ENCODE peak calls at places on chromosomes 4 and X, in seven cellular contexts. D is stomach, G is GM06990, Y is transverse colon, S is sigmoid colon, U is adipocyte, J is dorsolateral prefrontal cortex. R is an unnamed sample. For H3K27me3, the result is how much of the 10 kb centered on the place peaks cover.

GRCh38 chr4:122798101-122798500 is 28.5 kb upstream of the FGF2 start:
- DNase-seq in D (no peak), G (no peak), Y (no peak), S (peak), U (peak), J (no peak), R (peak)

GRCh38 chrX:29652484-29652883 is 562.9 kb upstream of the MAGEB2 start:
- DNase-seq in D (no peak), G (no peak), Y (no peak), S (no peak), U (peak), J (no peak), R (peak)

GRCh38 chrX:137051978-137052640 is 18.3 kb upstream of the GPR101 start:
- DNase-seq in D (peak), G (peak), Y (peak), S (peak), U (peak), J (peak), R (peak)

GRCh38 chr4:24395937-24396336 is 188.4 kb downstream of the DHX15 start:
- DNase-seq in D (no peak), G (no peak), Y (no peak), S (no peak), U (no peak), J (no peak), R (no peak)

GRCh38 chr4:54959656-54960055 is 165.7 kb downstream of the KDR start:
- DNase-seq in D (no peak), G (no peak), Y (no peak), S (no peak), U (peak), J (no peak), R (peak)

GRCh38 chr4:154743683-154744340 is at the start of gene LRAT:
- DNase-seq in D (peak), G (no peak), Y (peak), S (peak), U (no peak), J (peak), R (peak)

GRCh38 chr4:83387922-83388676 is 53.5 kb upstream of the HPSE start:
- DNase-seq in D (no peak), G (no peak), Y (no peak), S (no peak), U (no peak), J (no peak), R (no peak)

GRCh38 chrX:134452591-134452990 is 7.4 kb upstream of the HPRT1 start:
- DNase-seq in D (no peak), G (no peak), Y (no peak), S (no peak), U (no peak), J (no peak), R (no peak)

GRCh38 chr4:119300388-119301131 is 21.4 kb downstream of the FABP2 start:
- DNase-seq in D (peak), G (peak), Y (peak), S (peak), U (peak), J (peak), R (peak)

GRCh38 chr4:8274772-8275241 is 5.3 kb downstream of the HTRA3 start:
- DNase-seq in D (peak), G (no peak), Y (peak), S (peak), U (peak), J (peak), R (peak)

GRCh38 chr4:1179089-1179441 is 6.7 kb upstream of the SPON2 start:
- DNase-seq in D (peak), G (no peak), Y (no peak), S (no peak), U (no peak), J (no peak), R (peak)

GRCh38 chr4:83454626-83455025 is 997 bp downstream of the HELQ start:
- DNase-seq in D (no peak), G (no peak), Y (no peak), S (no peak), U (peak), J (no peak), R (no peak)

GRCh38 chrX:23887448-23887847 is 20.3 kb downstream of the APOO start:
- DNase-seq in D (peak), G (no peak), Y (peak), S (no peak), U (no peak), J (no peak), R (no peak)

GRCh38 chr4:161336621-161337020 is 827.2 kb downstream of the FSTL5 start:
- DNase-seq in D (no peak), G (no peak), Y (no peak), S (no peak), U (no peak), J (no peak), R (no peak)

GRCh38 chr4:42205551-42205950 is 53.1 kb upstream of the BEND4 start:
- DNase-seq in D (no peak), G (no peak), Y (no peak), S (no peak), U (no peak), J (no peak), R (no peak)

GRCh38 chr4:70178075-70178660 is 17.4 kb upstream of the ODAM start:
- DNase-seq in D (no peak), G (no peak), Y (no peak), S (no peak), U (no peak), J (no peak), R (no peak)

GRCh38 chr4:77635246-77635645 is 29.6 kb downstream of the CXCL13 start:
- DNase-seq in D (no peak), G (no peak), Y (no peak), S (no peak), U (no peak), J (no peak), R (no peak)

GRCh38 chr4:168208957-168209614 is 109.5 kb downstream of the DDX60 start:
- DNase-seq in D (no peak), G (no peak), Y (peak), S (no peak), U (no peak), J (no peak), R (no peak)

GRCh38 chrX:151713859-151714258 is 2.0 kb upstream of the FATE1 start:
- DNase-seq in D (no peak), G (no peak), Y (no peak), S (no peak), U (peak), J (no peak), R (no peak)

GRCh38 chr4:154982187-154983047 is 201.3 kb downstream of the RBM46 start:
- DNase-seq in D (peak), G (no peak), Y (peak), S (no peak), U (peak), J (peak), R (peak)

GRCh38 chrX:41922125-41922521 is 1.2 kb downstream of the CASK start:
- DNase-seq in D (no peak), G (no peak), Y (no peak), S (no peak), U (peak), J (no peak), R (peak)

GRCh38 chrX:47078129-47079043 is at the start of gene RGN:
- DNase-seq in D (peak), G (no peak), Y (no peak), S (no peak), U (no peak), J (no peak), R (peak)

GRCh38 chrX:43703211-43703791 is 47.2 kb downstream of the MAOA start:
- DNase-seq in D (no peak), G (no peak), Y (no peak), S (no peak), U (peak), J (no peak), R (no peak)

GRCh38 chrX:150581093-150581775 is 12.8 kb downstream of the MTM1 start:
- DNase-seq in D (no peak), G (no peak), Y (no peak), S (no peak), U (peak), J (no peak), R (no peak)

GRCh38 chrX:119698835-119699234 is 5.9 kb upstream of the SEPTIN6 start:
- DNase-seq in D (no peak), G (no peak), Y (no peak), S (no peak), U (peak), J (no peak), R (peak)

GRCh38 chr4:48109413-48110263 is 24.4 kb downstream of the TXK start:
- DNase-seq in D (no peak), G (no peak), Y (no peak), S (no peak), U (peak), J (no peak), R (peak)

GRCh38 chrX:113287761-113288160 is 447.1 kb upstream of the AMOT start:
- DNase-seq in D (no peak), G (no peak), Y (no peak), S (no peak), U (no peak), J (no peak), R (no peak)

GRCh38 chr4:37648084-37648817 is 37.9 kb downstream of the RELL1 start:
- DNase-seq in D (peak), G (no peak), Y (peak), S (peak), U (peak), J (no peak), R (peak)

GRCh38 chrX:150326843-150327242 is 36.3 kb upstream of the MAMLD1 start:
- DNase-seq in D (no peak), G (no peak), Y (no peak), S (no peak), U (no peak), J (no peak), R (no peak)

GRCh38 chr4:70269674-70270073 is 27.3 kb downstream of the CSN3 start:
- DNase-seq in D (no peak), G (no peak), Y (no peak), S (no peak), U (peak), J (no peak), R (no peak)

GRCh38 chrX:3159995-3160715 is 118.9 kb downstream of the ARSF start:
- DNase-seq in D (no peak), G (no peak), Y (no peak), S (no peak), U (peak), J (no peak), R (no peak)

GRCh38 chr4:186942745-186943606 is 219.3 kb upstream of the FAT1 start:
- DNase-seq in D (no peak), G (no peak), Y (no peak), S (peak), U (peak), J (no peak), R (no peak)

GRCh38 chr4:94889961-94890360 is 132.2 kb downstream of the BMPR1B start:
- DNase-seq in D (no peak), G (no peak), Y (no peak), S (no peak), U (peak), J (no peak), R (no peak)

GRCh38 chr4:105280338-105280809 is 133.7 kb downstream of the TET2 start:
- DNase-seq in D (no peak), G (no peak), Y (no peak), S (no peak), U (peak), J (no peak), R (peak)

GRCh38 chr4:31411606-31412005 is 691.4 kb downstream of the PCDH7 start:
- DNase-seq in D (no peak), G (no peak), Y (no peak), S (no peak), U (peak), J (no peak), R (no peak)

GRCh38 chr4:132982151-132982550 is 166.9 kb upstream of the PCDH10 start:
- DNase-seq in D (no peak), G (no peak), Y (no peak), S (no peak), U (peak), J (no peak), R (no peak)

GRCh38 chr4:147782087-147782781 is 50.3 kb downstream of the ARHGAP10 start:
- DNase-seq in D (no peak), G (no peak), Y (no peak), S (no peak), U (peak), J (no peak), R (no peak)

DNA sequence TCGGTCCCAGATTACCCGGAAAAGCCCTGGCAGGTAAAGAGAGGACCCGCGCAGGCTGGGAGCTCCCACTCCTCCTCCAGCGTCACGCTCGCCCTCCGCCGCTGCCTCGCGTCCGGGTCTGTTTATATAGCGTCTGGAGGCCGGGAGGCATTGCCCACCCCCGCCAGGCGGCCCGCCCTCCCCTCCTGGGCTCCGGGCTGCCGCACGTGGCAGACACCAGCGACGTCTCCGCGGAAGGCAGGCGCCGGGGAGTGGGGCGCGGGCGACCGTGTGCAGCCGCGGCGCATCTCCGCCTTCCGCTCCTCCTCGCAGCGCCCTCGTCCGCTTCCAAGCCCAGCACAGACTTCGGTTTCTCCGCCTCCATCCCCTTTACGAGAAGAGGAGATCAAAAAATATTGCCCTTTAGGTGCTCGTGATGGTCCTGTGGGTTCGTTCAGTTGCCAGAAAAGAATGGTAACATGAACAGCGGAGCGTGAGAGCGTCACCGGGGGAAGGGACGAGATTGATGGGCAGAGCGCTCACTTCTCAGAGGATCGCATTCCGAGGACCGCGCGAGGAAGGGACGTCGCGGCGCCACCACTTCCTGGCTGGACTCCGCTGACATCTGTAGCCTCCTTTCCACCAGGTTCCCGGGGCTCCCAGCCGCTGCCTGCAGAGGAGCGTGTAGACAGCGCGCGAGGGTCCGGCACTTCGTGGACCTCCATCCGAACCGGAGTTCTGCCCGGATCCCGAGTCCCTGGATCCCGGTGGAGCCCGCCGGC is at the start of gene GALNTL6:
- DNase-seq in D (no peak), G (peak), Y (no peak), S (peak), U (peak), J (peak), R (peak)
- H3K27me3 ChIP-seq in D (under half), G (under half), Y (under half), S (under half), U (under half), J (under half), R (under half)

GRCh38 chrX:13638826-13639225 is 14.1 kb upstream of the TCEANC start:
- DNase-seq in D (no peak), G (no peak), Y (no peak), S (no peak), U (peak), J (no peak), R (no peak)
- H3K27me3 ChIP-seq in D (under half), G (under half), Y (under half), S (under half), U (under half), J (half or more), R (under half)

DNA sequence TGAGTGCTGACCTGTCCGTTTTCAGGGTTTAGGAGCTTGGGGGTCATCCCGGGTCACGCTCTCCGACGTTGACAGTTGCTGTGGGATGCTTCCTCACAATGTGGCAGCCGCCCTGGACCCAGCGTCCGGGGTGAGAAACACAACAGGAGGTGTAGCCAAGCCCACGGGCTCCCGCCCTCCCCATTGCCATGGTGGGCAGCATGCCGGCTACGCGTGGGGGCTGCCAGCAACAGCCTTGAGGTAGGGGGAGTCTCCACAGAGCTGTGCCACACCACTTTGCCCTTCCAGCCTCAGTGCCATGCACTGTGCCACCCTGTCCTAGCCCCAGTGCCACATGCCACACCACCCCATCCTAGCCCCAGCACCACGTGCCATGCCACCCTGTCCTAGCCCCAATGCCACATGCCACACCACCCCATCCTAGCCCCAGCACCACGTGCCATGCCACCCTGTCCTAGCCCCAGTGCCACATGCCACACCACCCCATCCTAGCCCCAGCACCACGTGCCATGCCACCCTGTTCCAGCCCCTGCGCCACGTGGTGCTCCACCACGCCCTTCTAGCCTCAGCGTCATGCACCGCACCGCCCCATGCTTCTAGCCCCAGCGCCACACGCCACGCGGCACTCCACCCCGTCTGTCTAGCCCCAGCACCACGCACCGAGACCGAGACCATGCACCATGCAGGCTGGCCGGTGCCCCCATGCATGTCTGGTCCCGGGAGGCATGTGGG is 8.5 kb upstream of the HGFAC start:
- DNase-seq in D (no peak), G (no peak), Y (no peak), S (no peak), U (no peak), J (no peak), R (no peak)
- H3K27me3 ChIP-seq in D (under half), G (under half), Y (under half), S (under half), U (under half), J (under half), R (under half)

GRCh38 chrX:630007-630921 is at the start of gene SHOX:
- DNase-seq in D (no peak), G (no peak), Y (no peak), S (peak), U (no peak), J (no peak), R (peak)

GRCh38 chrX:629230-630006 is 1.2 kb upstream of the SHOX start:
- DNase-seq in D (no peak), G (no peak), Y (no peak), S (no peak), U (no peak), J (no peak), R (peak)

GRCh38 chrX:627510-627964 is 3.1 kb upstream of the SHOX start:
- DNase-seq in D (no peak), G (no peak), Y (no peak), S (peak), U (no peak), J (no peak), R (peak)

GRCh38 chrX:626745-627509 is 3.7 kb upstream of the SHOX start:
- DNase-seq in D (no peak), G (no peak), Y (no peak), S (peak), U (no peak), J (no peak), R (peak)

GRCh38 chrX:627995-628394 is 2.6 kb upstream of the SHOX start:
- DNase-seq in D (no peak), G (no peak), Y (no peak), S (no peak), U (no peak), J (no peak), R (no peak)
- H3K27me3 ChIP-seq in D (half or more), G (under half), Y (half or more), S (under half), U (under half), J (half or more), R (under half)

GRCh38 chr4:127775843-127776242 is 6.3 kb upstream of the HSPA4L start:
- DNase-seq in D (no peak), G (no peak), Y (no peak), S (no peak), U (no peak), J (no peak), R (no peak)
- H3K27me3 ChIP-seq in D (under half), G (under half), Y (under half), S (under half), U (under half), J (under half), R (under half)

DNA sequence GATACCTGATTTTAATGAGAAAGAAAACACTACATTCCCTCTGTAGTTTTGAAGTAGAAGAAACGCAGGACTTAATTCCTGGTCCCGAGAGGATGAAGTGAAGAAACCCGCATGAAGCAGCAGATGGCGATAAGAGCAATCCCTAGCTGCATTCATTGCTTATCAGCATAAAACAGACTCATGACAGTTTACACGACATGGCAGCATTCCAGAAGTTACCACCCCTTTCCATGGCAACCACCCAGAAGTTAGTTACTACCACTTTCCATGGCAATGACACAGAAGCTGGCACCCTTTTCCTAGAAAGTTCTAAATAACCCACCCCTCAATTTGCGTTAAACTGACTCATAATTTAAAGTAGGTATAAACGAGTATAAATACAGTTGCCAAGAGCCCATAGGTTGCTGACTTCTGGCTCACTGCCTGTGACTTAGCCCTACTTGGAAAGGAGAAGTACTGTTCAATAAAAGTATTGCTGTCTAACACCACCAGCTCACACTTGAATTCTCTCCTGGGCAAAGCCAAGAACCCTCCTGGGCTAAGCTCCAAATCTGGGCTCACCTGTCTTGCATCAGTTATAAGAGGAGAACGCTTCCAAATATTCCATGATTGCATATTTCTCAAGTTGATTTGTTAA is 5.5 kb upstream of the XAGE2 start:
- DNase-seq in D (no peak), G (no peak), Y (peak), S (no peak), U (no peak), J (no peak), R (no peak)
- H3K27me3 ChIP-seq in D (under half), G (under half), Y (under half), S (under half), U (half or more), J (half or more), R (under half)

DNA sequence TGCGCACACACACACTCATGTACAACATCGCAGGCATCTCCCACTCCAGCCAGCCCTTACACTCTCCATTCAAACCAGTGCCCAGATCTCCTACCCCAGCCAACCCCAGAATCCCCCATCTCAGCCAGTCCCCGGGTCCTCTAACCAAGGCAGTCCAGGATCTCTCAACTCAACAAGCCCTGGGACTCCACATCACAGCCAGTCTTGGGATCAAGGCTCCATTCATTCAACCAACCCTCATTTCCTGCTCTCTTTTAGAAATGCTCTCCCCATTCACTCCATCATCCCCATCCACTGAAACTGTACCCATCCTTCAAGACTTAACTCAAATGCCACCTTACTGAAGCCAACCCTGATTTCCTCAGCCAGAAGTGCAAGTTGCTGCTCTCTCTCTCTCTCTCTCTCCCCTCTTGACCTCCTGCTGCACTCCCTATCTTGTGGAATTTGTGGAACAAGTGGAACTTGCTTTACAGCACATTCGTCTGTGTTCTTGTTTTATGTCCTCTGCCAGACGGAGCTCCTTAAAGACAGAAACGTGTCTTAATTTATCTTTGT is 40.6 kb upstream of the IQSEC2 start:
- DNase-seq in D (no peak), G (no peak), Y (no peak), S (no peak), U (no peak), J (no peak), R (no peak)
- H3K27me3 ChIP-seq in D (under half), G (under half), Y (under half), S (under half), U (half or more), J (half or more), R (half or more)

R was measured in osteoblast.